ENCODE peak calls at places on chromosomes 12 and 14, in four cellular contexts. L is K562, Y is HepG2, V is HCT116. K is an unnamed sample.

GRCh38 chr12:65821336-65821735 is 2.9 kb upstream of the HMGA2 start:
- DNase-seq in L (no peak), V (no peak), Y (no peak), K (no peak)

GRCh38 chr12:76007640-76008039 is 23.9 kb downstream of the PHLDA1 start:
- DNase-seq in L (no peak), V (no peak), Y (no peak), K (no peak)

GRCh38 chr12:26058818-26059217 is 66.0 kb downstream of the BHLHE41 start:
- DNase-seq in Y (no peak), L (no peak), V (no peak), K (no peak)

GRCh38 chr12:3564411-3564810 is 73.4 kb downstream of the PRMT8 start:
- DNase-seq in Y (no peak), L (no peak), V (no peak), K (no peak)

GRCh38 chr12:10212623-10213131 is at the start of gene GABARAPL1:
- DNase-seq in L (peak), V (peak), Y (peak), K (peak)

GRCh38 chr14:75184447-75184846 is 8.0 kb upstream of the TMED10 start:
- DNase-seq in V (no peak), Y (no peak), L (no peak), K (no peak)

GRCh38 chr14:88559852-88560251 is 3.0 kb upstream of the ZC3H14 start:
- DNase-seq in Y (peak), V (no peak), L (no peak), K (no peak)

GRCh38 chr12:123990512-123990911 is 17.5 kb downstream of the ZNF664 start:
- DNase-seq in V (no peak), L (no peak), Y (no peak), K (no peak)

GRCh38 chr14:100286484-100287191 is 19.6 kb downstream of the SLC25A29 start:
- DNase-seq in Y (no peak), L (no peak), V (no peak), K (no peak)

GRCh38 chr12:93773122-93773871 is 96.1 kb downstream of the CRADD start:
- DNase-seq in V (no peak), Y (no peak), L (peak), K (no peak)

GRCh38 chr12:59929091-59929490 is 333.3 kb downstream of the SLC16A7 start:
- DNase-seq in V (no peak), L (no peak), Y (no peak), K (no peak)

GRCh38 chr12:98894412-98895085 is 249.5 kb downstream of the APAF1 start:
- DNase-seq in Y (no peak), V (no peak), L (no peak), K (no peak)

GRCh38 chr14:102316048-102316745 is 3.3 kb upstream of the ZNF839 start:
- DNase-seq in L (no peak), V (no peak), Y (peak), K (no peak)

GRCh38 chr12:114439306-114439705 is 33.4 kb upstream of the TBX5 start:
- DNase-seq in Y (no peak), V (no peak), L (no peak), K (no peak)

GRCh38 chr14:61065671-61066070 is 84.6 kb downstream of the SLC38A6 start:
- DNase-seq in V (no peak), Y (no peak), L (no peak), K (no peak)

GRCh38 chr12:26271889-26272492 is 76.6 kb downstream of the SSPN start:
- DNase-seq in V (no peak), Y (no peak), L (no peak), K (no peak)

GRCh38 chr12:105085537-105085936 is 1.3 kb upstream of the ALDH1L2 start:
- DNase-seq in V (no peak), L (no peak), Y (no peak), K (no peak)

GRCh38 chr12:105083551-105084105 is 630 bp downstream of the ALDH1L2 start:
- DNase-seq in L (peak), V (no peak), Y (no peak), K (no peak)

GRCh38 chr12:105083041-105083440 is 1.2 kb downstream of the ALDH1L2 start:
- DNase-seq in Y (no peak), L (no peak), V (no peak), K (no peak)

GRCh38 chr12:105089817-105090216 is 5.6 kb upstream of the ALDH1L2 start:
- DNase-seq in V (no peak), Y (no peak), L (no peak), K (no peak)

DNA sequence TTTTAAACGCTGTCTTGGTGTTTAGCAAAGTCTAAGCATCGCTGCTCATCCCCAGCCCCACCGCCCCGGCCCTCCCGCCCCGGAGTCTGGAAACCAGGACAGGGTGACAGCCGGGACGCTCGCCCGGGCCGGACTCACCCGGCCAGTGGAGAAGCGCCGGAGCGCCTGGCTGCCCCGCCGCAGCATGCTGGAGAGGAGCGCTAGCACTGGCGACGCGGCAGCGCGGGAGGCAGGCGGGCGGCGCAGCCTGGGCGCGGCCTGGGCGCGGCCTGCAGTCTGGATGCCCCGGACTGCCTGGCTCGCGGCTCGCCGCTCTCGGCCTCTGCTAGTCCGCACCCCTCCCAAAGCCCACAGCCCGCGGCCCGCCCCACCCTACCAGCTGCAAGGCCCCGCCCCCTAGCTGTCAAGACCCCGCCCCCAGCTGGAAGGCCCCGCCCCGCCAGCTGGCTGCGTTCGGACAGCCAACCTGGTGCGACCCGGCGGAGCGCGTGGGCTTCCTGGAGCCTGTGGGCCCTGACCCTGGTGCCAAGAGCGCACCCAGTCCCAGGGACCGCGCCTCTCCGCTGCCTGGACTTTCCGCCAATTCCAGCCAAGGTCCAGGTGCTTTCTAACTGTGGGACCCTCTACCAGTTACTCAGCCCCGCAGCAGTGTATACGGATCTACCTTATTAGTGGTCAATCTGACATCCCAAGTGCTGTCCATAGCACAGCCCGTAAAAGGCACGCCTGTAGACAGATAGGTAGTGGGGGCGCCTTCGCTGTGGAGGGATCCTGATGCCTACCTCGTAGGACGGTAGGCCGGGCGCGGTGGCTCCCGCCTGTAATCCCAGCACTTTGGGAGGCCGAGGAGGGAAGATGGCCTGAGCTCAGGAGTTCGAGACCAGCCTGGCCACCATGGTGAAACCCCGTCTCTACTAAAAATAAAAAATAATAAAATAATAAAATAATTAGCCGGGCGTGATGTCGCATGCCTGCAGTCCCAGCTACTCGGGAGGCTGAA is at the start of gene ALDH1L2:
- DNase-seq in L (peak), Y (peak), V (peak), K (peak)
- H3K4me3 ChIP-seq in L (peak), Y (peak), V (peak), K (peak)

GRCh38 chr12:40688085-40688725 is 4.0 kb upstream of the CNTN1 start:
- DNase-seq in L (no peak), V (no peak), Y (no peak), K (no peak)

GRCh38 chr12:40689576-40689975 is 2.7 kb upstream of the CNTN1 start:
- DNase-seq in V (no peak), Y (no peak), L (no peak), K (no peak)

GRCh38 chr12:40691913-40692616 is at the start of gene CNTN1:
- DNase-seq in Y (no peak), V (peak), L (peak), K (peak)

GRCh38 chr12:40693503-40693863 is 1.2 kb downstream of the CNTN1 start:
- DNase-seq in V (peak), L (no peak), Y (no peak), K (peak)

DNA sequence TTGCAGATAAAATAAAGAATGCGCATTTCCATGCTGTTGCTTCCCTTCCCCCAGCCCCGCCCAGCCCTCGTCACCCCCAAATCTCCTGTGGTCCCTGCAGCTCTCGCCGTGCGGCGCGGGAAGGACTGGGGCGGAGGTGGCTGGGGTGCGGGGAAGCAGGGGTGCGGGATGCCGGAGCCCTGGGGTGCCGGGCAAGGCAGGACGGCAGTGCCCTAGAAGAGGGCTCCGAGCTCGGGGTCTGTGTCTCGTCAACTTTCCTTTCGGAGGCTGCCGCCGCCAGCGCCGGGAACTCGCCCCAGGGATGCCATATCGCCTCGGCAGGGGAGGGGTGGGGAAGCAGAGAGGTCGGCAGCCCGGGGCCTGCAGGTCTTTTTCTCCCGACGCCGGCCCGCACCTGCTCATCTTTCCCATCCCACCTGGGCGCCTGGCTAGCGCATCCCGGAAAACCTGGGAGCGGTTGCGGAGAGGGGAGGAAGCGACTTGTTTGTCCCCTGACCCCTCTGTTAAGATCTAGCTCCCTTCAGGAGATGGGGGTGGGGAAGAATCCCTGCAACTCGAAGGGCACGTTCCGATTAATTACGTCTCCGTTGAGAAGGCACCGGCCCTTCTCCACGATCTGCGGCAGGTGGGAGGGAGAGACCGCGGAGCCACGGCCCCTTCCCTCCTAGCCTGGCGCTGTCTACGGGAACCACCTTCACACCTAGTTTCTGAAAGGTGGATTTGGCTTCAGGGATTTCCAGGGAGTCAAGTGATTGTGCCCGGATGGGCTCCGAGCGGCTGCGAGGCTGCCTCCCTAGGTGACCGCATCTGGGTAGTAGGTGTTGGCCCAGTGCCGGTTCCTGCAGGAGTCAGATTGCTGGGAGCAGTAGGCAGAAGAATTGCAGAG is 621 bp downstream of the CNTN1 start:
- DNase-seq in V (no peak), Y (no peak), L (no peak), K (no peak)
- TF ChIP-seq YY1 in V (no peak), Y (no peak), L (no peak), K (no peak)

DNA sequence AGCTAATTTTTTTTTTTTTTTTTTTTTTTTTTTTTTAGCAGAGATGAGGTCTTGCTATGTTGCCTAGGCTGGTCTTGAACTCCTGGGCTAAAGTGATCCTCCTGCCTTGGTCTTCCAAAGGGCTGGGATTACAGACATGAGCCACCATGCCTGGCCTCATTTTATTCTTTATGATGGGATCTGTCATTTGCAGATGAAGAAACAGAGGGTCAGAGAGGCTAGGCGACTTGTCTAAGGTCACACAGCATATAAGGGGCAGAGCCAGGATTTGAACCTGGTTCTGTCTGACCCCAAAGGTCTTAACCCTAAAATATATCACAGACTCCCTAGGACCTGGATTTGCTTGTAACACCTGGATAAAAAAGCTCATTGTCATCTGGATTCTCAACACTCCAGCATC is 282.6 kb downstream of the KSR2 start:
- DNase-seq in V (no peak), Y (no peak), L (no peak), K (no peak)
- H3K9ac ChIP-seq in V (peak), Y (no peak), L (no peak), K (no peak)

GRCh38 chr14:96725232-96725631 is 72.0 kb upstream of the VRK1 start:
- DNase-seq in L (no peak), V (no peak), Y (no peak), K (no peak)
- H3K4me3 ChIP-seq in L (no peak), V (no peak), Y (no peak), K (no peak)